ENCODE peak calls at places on chromosomes 2 and 18, in six cellular contexts. N is psoas muscle, V is RWPE1, H is PC-9, D is astrocyte, I is H9. O is an unnamed sample.

GRCh38 chr2:10960606-10961489 is 49.1 kb downstream of the KCNF1 start:
- DNase-seq in N (no peak), V (no peak), H (no peak), D (no peak), I (peak), O (no peak)

GRCh38 chr2:42132066-42132965 is 36.8 kb upstream of the EML4 start:
- DNase-seq in N (no peak), V (no peak), H (peak), D (peak), I (no peak), O (no peak)

GRCh38 chr2:46717733-46718121 is 197.9 kb downstream of the MCFD2 start:
- DNase-seq in N (no peak), V (no peak), H (no peak), D (no peak), I (no peak), O (no peak)

GRCh38 chr2:73823916-73824523 is 4.7 kb upstream of the STAMBP start:
- DNase-seq in N (no peak), V (peak), H (peak), D (peak), I (no peak), O (no peak)

GRCh38 chr2:100819365-100820345 is at the start of gene NPAS2:
- DNase-seq in N (peak), V (peak), H (no peak), D (peak), I (peak), O (no peak)

GRCh38 chr18:3042337-3042736 is 29.4 kb upstream of the LPIN2 start:
- DNase-seq in N (no peak), V (no peak), H (no peak), D (no peak), I (no peak), O (no peak)

GRCh38 chr2:241752253-241752652 is 17.8 kb downstream of the D2HGDH start:
- DNase-seq in N (peak), V (no peak), H (no peak), D (no peak), I (no peak), O (no peak)

GRCh38 chr2:189261431-189261841 is 81.9 kb upstream of the COL5A2 start:
- DNase-seq in N (no peak), V (peak), H (no peak), D (peak), I (no peak), O (peak)

GRCh38 chr2:1272835-1273234 is 140.4 kb upstream of the TPO start:
- DNase-seq in N (no peak), V (no peak), H (no peak), D (no peak), I (no peak), O (no peak)

GRCh38 chr2:110732422-110733413 is at the start of gene ACOXL:
- DNase-seq in N (no peak), V (no peak), H (peak), D (no peak), I (peak), O (no peak)

GRCh38 chr2:205776139-205776538 is 93.8 kb downstream of the NRP2 start:
- DNase-seq in N (peak), V (no peak), H (no peak), D (no peak), I (peak), O (no peak)

GRCh38 chr2:225040862-225041209 is 1.4 kb downstream of the DOCK10 start:
- DNase-seq in N (no peak), V (no peak), H (no peak), D (no peak), I (no peak), O (no peak)

GRCh38 chr2:113964436-113964835 is 74.5 kb downstream of the ACTR3 start:
- DNase-seq in N (no peak), V (no peak), H (no peak), D (no peak), I (no peak), O (no peak)

GRCh38 chr2:150388289-150388625 is 99.2 kb downstream of the RND3 start:
- DNase-seq in N (no peak), V (no peak), H (no peak), D (peak), I (no peak), O (no peak)

GRCh38 chr2:235045336-235045972 is 93.6 kb downstream of the SH3BP4 start:
- DNase-seq in N (no peak), V (no peak), H (peak), D (no peak), I (no peak), O (no peak)

GRCh38 chr2:177332041-177332991 is 60.3 kb upstream of the AGPS start:
- DNase-seq in N (peak), V (peak), H (peak), D (peak), I (no peak), O (peak)

GRCh38 chr2:48482774-48483173 is 47.2 kb upstream of the STON1 start:
- DNase-seq in N (no peak), V (peak), H (no peak), D (no peak), I (no peak), O (peak)

GRCh38 chr2:147231607-147232006 is 613.2 kb upstream of the ACVR2A start:
- DNase-seq in N (no peak), V (no peak), H (no peak), D (no peak), I (no peak), O (no peak)

GRCh38 chr2:153474407-153474806 is 4.2 kb downstream of the RPRM start:
- DNase-seq in N (no peak), V (no peak), H (no peak), D (no peak), I (no peak), O (no peak)

GRCh38 chr2:100924520-100925451 is 77.3 kb upstream of the RPL31 start:
- DNase-seq in N (no peak), V (no peak), H (no peak), D (peak), I (peak), O (no peak)

GRCh38 chr2:235301202-235302076 is 192.4 kb upstream of the AGAP1 start:
- DNase-seq in N (no peak), V (no peak), H (no peak), D (no peak), I (no peak), O (no peak)

GRCh38 chr2:46878886-46879285 is 36.7 kb downstream of the MCFD2 start:
- DNase-seq in N (no peak), V (no peak), H (no peak), D (peak), I (peak), O (no peak)

GRCh38 chr2:201909961-201910361 is 103.6 kb downstream of the CDK15 start:
- DNase-seq in N (no peak), V (no peak), H (no peak), D (peak), I (no peak), O (no peak)

GRCh38 chr2:6995406-6996117 is 78.3 kb downstream of the RNF144A start:
- DNase-seq in N (peak), V (no peak), H (no peak), D (no peak), I (no peak), O (no peak)

GRCh38 chr18:74282359-74283254 is 9.2 kb downstream of the CYB5A start:
- DNase-seq in N (no peak), V (no peak), H (peak), D (no peak), I (peak), O (no peak)

GRCh38 chr18:51051105-51051712 is 21.2 kb downstream of the SMAD4 start:
- DNase-seq in N (no peak), V (peak), H (no peak), D (no peak), I (no peak), O (no peak)

GRCh38 chr2:219688560-219689445 is 61.4 kb downstream of the SLC4A3 start:
- DNase-seq in N (no peak), V (peak), H (peak), D (peak), I (no peak), O (peak)

GRCh38 chr2:145957929-145958328 is 1438.0 kb upstream of the ZEB2 start:
- DNase-seq in N (no peak), V (no peak), H (peak), D (no peak), I (no peak), O (no peak)

GRCh38 chr18:48136051-48136543 is 205.6 kb upstream of the SMAD2 start:
- DNase-seq in N (peak), V (no peak), H (no peak), D (no peak), I (no peak), O (no peak)

GRCh38 chr18:48134609-48135008 is 204.2 kb upstream of the SMAD2 start:
- DNase-seq in N (no peak), V (no peak), H (no peak), D (no peak), I (no peak), O (no peak)

GRCh38 chr18:48132993-48133674 is 202.7 kb upstream of the SMAD2 start:
- DNase-seq in N (no peak), V (peak), H (peak), D (peak), I (no peak), O (peak)

GRCh38 chr18:48135436-48135966 is 205.0 kb upstream of the SMAD2 start:
- DNase-seq in N (no peak), V (no peak), H (no peak), D (no peak), I (no peak), O (no peak)

DNA sequence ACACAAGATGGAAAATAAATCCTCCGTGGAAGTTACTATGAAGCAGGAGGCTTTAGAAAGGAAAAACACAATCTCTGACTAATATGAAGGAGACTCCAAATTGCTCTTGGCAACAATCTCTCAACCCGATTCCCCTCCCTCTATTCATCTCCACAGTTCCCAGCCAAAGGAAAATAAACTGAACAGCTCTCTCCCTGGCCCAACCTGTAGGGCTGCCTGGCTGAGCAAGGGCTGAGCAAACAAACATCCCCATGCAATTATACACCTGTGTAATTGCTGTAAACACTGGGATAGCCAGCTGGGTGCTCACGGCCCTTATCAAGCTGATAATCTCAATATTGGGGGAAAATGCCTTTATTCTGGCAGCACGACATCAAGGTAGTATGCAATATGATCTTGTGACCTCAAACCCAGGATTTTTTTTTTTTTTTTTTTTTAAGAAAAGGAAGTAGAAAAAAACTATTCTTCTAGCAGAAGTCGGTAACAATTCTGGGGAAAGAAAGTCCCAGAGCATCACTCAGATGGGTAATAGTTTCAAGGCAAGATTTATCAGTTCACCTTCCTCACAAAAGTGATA is 203.3 kb upstream of the SMAD2 start:
- DNase-seq in N (no peak), V (peak), H (peak), D (peak), I (no peak), O (peak)
- TF ChIP-seq CTCF in N (no peak), V (no peak), H (no peak), D (no peak), I (no peak), O (no peak)

GRCh38 chr2:64989126-64989981 is at the start of gene SLC1A4:
- DNase-seq in N (peak), V (peak), H (peak), D (peak), I (peak), O (peak)
- H3K27ac ChIP-seq in N (peak), V (peak), H (peak), D (peak), I (no peak), O (peak)

GRCh38 chr2:171087547-171087946 is 73.1 kb downstream of the TLK1 start:
- DNase-seq in N (no peak), V (no peak), H (no peak), D (no peak), I (no peak), O (no peak)

GRCh38 chr2:171084128-171084527 is 76.6 kb downstream of the TLK1 start:
- DNase-seq in N (no peak), V (no peak), H (no peak), D (no peak), I (no peak), O (no peak)

GRCh38 chr2:171089489-171089888 is 71.2 kb downstream of the TLK1 start:
- DNase-seq in N (no peak), V (no peak), H (no peak), D (no peak), I (no peak), O (no peak)

GRCh38 chr2:171088057-171088834 is 72.4 kb downstream of the TLK1 start:
- DNase-seq in N (no peak), V (no peak), H (no peak), D (no peak), I (no peak), O (no peak)

GRCh38 chr2:171086352-171087290 is 74.1 kb downstream of the TLK1 start:
- DNase-seq in N (no peak), V (peak), H (peak), D (peak), I (peak), O (peak)
- TF ChIP-seq CTCF in N (peak), V (peak), H (peak), D (peak), I (peak), O (peak)

GRCh38 chr18:67513285-67513684 is 3.2 kb downstream of the DSEL start:
- DNase-seq in N (no peak), V (no peak), H (no peak), D (no peak), I (no peak), O (no peak)
- H3K27ac ChIP-seq in N (no peak), V (no peak), H (no peak), D (no peak), I (no peak), O (no peak)

GRCh38 chr2:162318280-162319222 is at the start of gene IFIH1:
- DNase-seq in N (peak), V (peak), H (peak), D (peak), I (peak), O (peak)
- TF ChIP-seq CTCF in N (peak), V (peak), H (no peak), D (peak), I (peak), O (peak)

O was measured in foreskin keratinocyte.